ENCODE peak calls at places on chromosome 7, in ten cellular contexts. M is psoas muscle; D is fibroblast of lung; N is breast epithelium; Q is SK-N-SH; E is uterus; F is IMR-90; Y is CD8-positive, alpha-beta T cell; G is mammary epithelial cell; H is GM06990. C is an unnamed sample.

GRCh38 chr7:141477866-141478265 is 73.3 kb upstream of the AGK start:
- DNase-seq in Y (no peak), E (no peak), H (no peak), G (no peak), F (no peak), D (peak; percentile 61), Q (no peak), M (no peak), N (no peak), C (no peak)

GRCh38 chr7:116630932-116631449 is 41.0 kb upstream of the MET start:
- DNase-seq in M (peak; percentile 96), D (peak; percentile 94), F (peak; percentile 82), N (peak; percentile 87), H (peak; percentile 9), Q (no peak), E (no peak), G (peak; percentile 100), Y (no peak), C (no peak)

GRCh38 chr7:103636153-103636552 is 190.1 kb upstream of the SLC26A5 start:
- DNase-seq in F (peak; percentile 45), G (peak; percentile 38), N (no peak), Q (no peak), M (no peak), D (peak; percentile 35), H (no peak), E (no peak), Y (no peak), C (no peak)

GRCh38 chr7:28096713-28097112 is 83.9 kb downstream of the JAZF1 start:
- DNase-seq in Q (peak; percentile 84), E (peak; percentile 74), M (no peak), N (peak; percentile 42), G (no peak), F (peak; percentile 72), Y (peak; percentile 11), D (peak; percentile 52), H (peak; percentile 3), C (peak; percentile 64)

GRCh38 chr7:12730523-12730922 is 43.1 kb downstream of the ARL4A start:
- DNase-seq in F (no peak), M (no peak), D (no peak), N (no peak), E (no peak), G (no peak), Q (no peak), Y (no peak), H (no peak), C (no peak)

GRCh38 chr7:4712371-4713182 is 30.5 kb downstream of the FOXK1 start:
- DNase-seq in Y (no peak), D (peak; percentile 42), M (no peak), F (peak; percentile 36), E (no peak), Q (peak; percentile 32), N (no peak), H (no peak), G (no peak), C (no peak)

GRCh38 chr7:69703099-69703498 is 104.8 kb downstream of the AUTS2 start:
- DNase-seq in Q (no peak), G (no peak), F (no peak), H (no peak), E (no peak), M (no peak), N (no peak), D (peak; percentile 75), Y (no peak), C (no peak)

GRCh38 chr7:2007526-2007925 is 225.2 kb downstream of the MAD1L1 start:
- DNase-seq in E (no peak), F (no peak), G (no peak), D (no peak), M (peak; percentile 21), Q (no peak), H (no peak), Y (no peak), N (no peak), C (no peak)

GRCh38 chr7:117014673-117015133 is 61.4 kb downstream of the ST7 start:
- DNase-seq in M (peak; percentile 59), D (peak; percentile 65), E (peak; percentile 36), G (peak; percentile 54), F (peak; percentile 68), Y (no peak), H (no peak), Q (peak; percentile 66), N (peak; percentile 23), C (peak; percentile 73)

GRCh38 chr7:78215199-78215598 is 416.6 kb downstream of the PHTF2 start:
- DNase-seq in Q (no peak), H (no peak), G (no peak), F (no peak), M (no peak), D (no peak), N (no peak), Y (no peak), E (no peak), C (no peak)

GRCh38 chr7:26451997-26452396 is 160.3 kb downstream of the SNX10 start:
- DNase-seq in Y (no peak), F (no peak), E (no peak), M (no peak), G (no peak), N (no peak), Q (no peak), H (no peak), D (no peak), C (no peak)

GRCh38 chr7:1461640-1462375 is 2.5 kb upstream of the MICALL2 start:
- DNase-seq in M (no peak), F (no peak), Q (no peak), D (no peak), Y (no peak), G (no peak), E (no peak), N (no peak), H (no peak), C (no peak)

DNA sequence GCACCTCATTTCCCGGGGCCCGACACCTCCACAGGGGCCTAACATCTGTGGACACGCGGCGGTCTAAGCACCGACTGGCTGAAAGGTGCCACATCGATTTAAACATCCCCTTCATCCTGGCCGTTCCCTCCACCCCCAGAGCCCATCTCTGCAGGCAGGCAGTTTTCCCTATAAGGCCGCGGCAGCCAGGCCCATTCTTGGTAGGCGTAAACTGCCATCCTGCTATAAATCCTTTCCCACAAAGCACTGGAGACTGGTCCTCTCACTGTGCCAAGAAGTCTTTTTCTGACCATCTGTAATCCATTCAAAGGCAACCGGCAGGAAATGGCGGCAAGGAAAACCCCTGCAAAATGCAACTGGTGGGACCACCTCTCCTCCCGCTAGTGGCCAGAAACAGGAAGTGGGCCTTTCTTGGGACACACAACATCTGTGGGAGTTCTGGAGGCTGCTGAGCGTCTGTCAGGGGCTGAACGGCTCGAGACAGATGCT is 22.4 kb downstream of the ATXN7L1 start:
- DNase-seq in D (no peak), G (no peak), H (no peak), Q (peak; percentile 56), E (no peak), F (peak; percentile 23), M (no peak), N (no peak), Y (no peak), C (no peak)
- TF ChIP-seq CTCF in D (peak; percentile 23), G (no peak), H (no peak), Q (no peak), E (no peak), F (no peak), M (no peak), N (no peak), Y (no peak), C (no peak)

GRCh38 chr7:151459726-151460473 is 20.0 kb upstream of the CRYGN start:
- DNase-seq in Q (peak; percentile 77), D (peak; percentile 85), H (no peak), F (peak; percentile 86), M (peak; percentile 90), G (peak; percentile 68), E (peak; percentile 94), Y (no peak), N (peak; percentile 96), C (peak; percentile 56)

GRCh38 chr7:151462306-151462779 is 22.4 kb upstream of the CRYGN start:
- DNase-seq in Y (no peak), Q (no peak), H (no peak), M (no peak), D (no peak), F (no peak), G (no peak), N (no peak), E (no peak), C (no peak)

GRCh38 chr7:151461096-151461941 is 21.4 kb upstream of the CRYGN start:
- DNase-seq in Q (no peak), G (no peak), N (no peak), M (no peak), D (peak; percentile 17), F (no peak), Y (no peak), E (no peak), H (no peak), C (no peak)

GRCh38 chr7:151461942-151462230 is 21.9 kb upstream of the CRYGN start:
- DNase-seq in G (no peak), H (no peak), Q (no peak), M (no peak), N (no peak), F (no peak), E (no peak), Y (no peak), D (no peak), C (no peak)

DNA sequence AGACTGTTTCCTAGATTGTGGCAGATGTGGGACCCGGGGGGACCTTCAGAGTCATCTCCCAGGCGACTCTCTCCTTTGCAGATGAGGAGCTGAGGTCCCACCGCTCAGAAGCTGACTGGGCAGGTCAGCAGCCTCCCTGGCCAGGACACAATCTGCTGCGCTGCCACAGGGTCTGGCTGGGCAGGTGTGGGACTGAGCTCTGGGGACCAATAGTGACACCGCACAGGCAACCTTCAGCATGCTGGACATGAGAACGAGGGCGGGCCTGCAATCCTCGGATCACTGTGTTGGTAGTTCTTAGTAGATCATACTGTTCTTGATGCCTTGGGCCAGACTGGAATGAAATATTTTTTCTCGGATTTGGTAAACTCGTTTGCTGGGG is 20.5 kb upstream of the CRYGN start:
- DNase-seq in N (peak; percentile 74), F (no peak), H (no peak), E (peak; percentile 60), D (no peak), M (peak; percentile 77), G (no peak), Q (no peak), Y (no peak), C (no peak)
- H3K4me3 ChIP-seq in N (no peak overlapping the region), F (no peak overlapping the region), H (no peak overlapping the region), E (peak overlapping the region; percentile 10), D (peak overlapping the region; percentile 28), M (peak overlapping the region; percentile 42), G (no peak overlapping the region), Q (no peak overlapping the region), Y (no peak overlapping the region), C (peak overlapping the region; percentile 38)

DNA sequence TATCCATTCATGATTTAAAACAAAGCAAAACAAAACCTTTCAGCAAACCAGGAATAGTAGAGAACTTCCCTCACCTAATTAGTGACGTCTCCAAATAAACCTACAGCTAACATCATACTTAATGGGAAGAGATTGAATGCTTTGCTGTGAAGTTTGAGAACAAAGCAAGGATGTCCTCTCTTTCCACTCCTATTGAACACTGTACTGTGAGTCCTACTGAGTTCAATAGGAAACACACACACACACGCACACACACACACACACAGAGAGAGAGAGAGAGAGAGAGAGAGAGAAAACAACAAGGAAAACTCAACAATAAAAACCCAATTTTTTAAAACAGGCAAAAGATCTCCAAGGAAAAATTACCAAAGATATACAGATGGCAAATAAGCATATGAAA is 32.3 kb downstream of the PODXL start:
- DNase-seq in M (no peak), G (no peak), H (no peak), Q (no peak), F (no peak), N (no peak), Y (no peak), D (no peak), E (no peak), C (no peak)
- H3K36me3 ChIP-seq in M (no peaks in the 10 kb centered on the region), G (no peaks in the 10 kb centered on the region), H (no peaks in the 10 kb centered on the region), Q (peaks cover 10% of the 10 kb centered on the region), F (no peaks in the 10 kb centered on the region), N (no peaks in the 10 kb centered on the region), Y (no peaks in the 10 kb centered on the region), D (no peaks in the 10 kb centered on the region), E (no peaks in the 10 kb centered on the region), C (no peaks in the 10 kb centered on the region)

GRCh38 chr7:3597243-3597642 is 296.2 kb downstream of the SDK1 start:
- DNase-seq in M (no peak), D (no peak), F (no peak), N (no peak), H (peak; percentile 28), Y (no peak), G (no peak), Q (no peak), E (no peak), C (no peak)
- TF ChIP-seq CTCF in M (no peak), D (no peak), F (no peak), N (no peak), H (no peak), Y (no peak), G (no peak), Q (no peak), E (no peak), C (no peak)